ENCODE peak calls at places on chromosomes 5 and 9, in six cellular contexts. One of them, this sample, is unnamed. For H3K79me2, the result is how much of the 10 kb centered on the place peaks cover.

GRCh38 chr9:93254061-93254481 is 70.1 kb downstream of the WNK2 start:
- DNase-seq in HepG2: no peak
- DNase-seq in H1: no peak
- DNase-seq in K562: no peak
- DNase-seq in GM12878: no peak
- DNase-seq in endothelial cell of umbilical vein: no peak
- DNase-seq in this sample: no peak

GRCh38 chr5:119161430-119161829 is 90.5 kb downstream of the DMXL1 start:
- DNase-seq in HepG2: no peak
- DNase-seq in H1: no peak
- DNase-seq in K562: no peak
- DNase-seq in GM12878: no peak
- DNase-seq in endothelial cell of umbilical vein: no peak
- DNase-seq in this sample: no peak

GRCh38 chr5:147822686-147823491 is 8.6 kb downstream of the SPINK1 start:
- DNase-seq in HepG2: peak
- DNase-seq in H1: no peak
- DNase-seq in K562: peak
- DNase-seq in GM12878: peak
- DNase-seq in endothelial cell of umbilical vein: peak
- DNase-seq in this sample: peak

GRCh38 chr5:35067985-35068384 is 20.2 kb upstream of the AGXT2 start:
- DNase-seq in HepG2: no peak
- DNase-seq in H1: no peak
- DNase-seq in K562: no peak
- DNase-seq in GM12878: no peak
- DNase-seq in endothelial cell of umbilical vein: no peak
- DNase-seq in this sample: no peak

GRCh38 chr5:149962040-149962439 is 1.5 kb downstream of the SLC26A2 start:
- DNase-seq in HepG2: peak
- DNase-seq in H1: no peak
- DNase-seq in K562: peak
- DNase-seq in GM12878: no peak
- DNase-seq in endothelial cell of umbilical vein: peak
- DNase-seq in this sample: no peak

GRCh38 chr5:1130218-1130946 is 18.5 kb upstream of the SLC12A7 start:
- DNase-seq in HepG2: no peak
- DNase-seq in H1: no peak
- DNase-seq in K562: no peak
- DNase-seq in GM12878: no peak
- DNase-seq in endothelial cell of umbilical vein: no peak
- DNase-seq in this sample: no peak

GRCh38 chr5:173055722-173055982 is 500 bp upstream of the CREBRF start:
- DNase-seq in HepG2: peak
- DNase-seq in H1: no peak
- DNase-seq in K562: peak
- DNase-seq in GM12878: no peak
- DNase-seq in endothelial cell of umbilical vein: no peak
- DNase-seq in this sample: no peak

GRCh38 chr9:136771907-136772306 is 7.6 kb upstream of the LCN15 start:
- DNase-seq in HepG2: no peak
- DNase-seq in H1: no peak
- DNase-seq in K562: no peak
- DNase-seq in GM12878: no peak
- DNase-seq in endothelial cell of umbilical vein: no peak
- DNase-seq in this sample: no peak

GRCh38 chr5:2894347-2895135 is 143.1 kb upstream of the IRX2 start:
- DNase-seq in HepG2: no peak
- DNase-seq in H1: peak
- DNase-seq in K562: no peak
- DNase-seq in GM12878: no peak
- DNase-seq in endothelial cell of umbilical vein: no peak
- DNase-seq in this sample: no peak

GRCh38 chr9:107144475-107144874 is 138.6 kb upstream of the RAD23B start:
- DNase-seq in HepG2: no peak
- DNase-seq in H1: no peak
- DNase-seq in K562: no peak
- DNase-seq in GM12878: no peak
- DNase-seq in endothelial cell of umbilical vein: no peak
- DNase-seq in this sample: no peak

GRCh38 chr5:77994943-77995342 is 218.8 kb upstream of the TBCA start:
- DNase-seq in HepG2: no peak
- DNase-seq in H1: no peak
- DNase-seq in K562: no peak
- DNase-seq in GM12878: no peak
- DNase-seq in endothelial cell of umbilical vein: no peak
- DNase-seq in this sample: no peak

GRCh38 chr9:135105211-135105745 is 17.8 kb downstream of the OLFM1 start:
- DNase-seq in HepG2: no peak
- DNase-seq in H1: no peak
- DNase-seq in K562: no peak
- DNase-seq in GM12878: no peak
- DNase-seq in endothelial cell of umbilical vein: no peak
- DNase-seq in this sample: no peak

GRCh38 chr5:150575745-150576448 is 64.6 kb upstream of the SYNPO start:
- DNase-seq in HepG2: no peak
- DNase-seq in H1: no peak
- DNase-seq in K562: no peak
- DNase-seq in GM12878: no peak
- DNase-seq in endothelial cell of umbilical vein: no peak
- DNase-seq in this sample: no peak

GRCh38 chr9:101977614-101978210 is 239.3 kb upstream of the GRIN3A start:
- DNase-seq in HepG2: peak
- DNase-seq in H1: no peak
- DNase-seq in K562: peak
- DNase-seq in GM12878: no peak
- DNase-seq in endothelial cell of umbilical vein: peak
- DNase-seq in this sample: peak

GRCh38 chr9:36592801-36593583 is 20.3 kb downstream of the MELK start:
- DNase-seq in HepG2: no peak
- DNase-seq in H1: no peak
- DNase-seq in K562: no peak
- DNase-seq in GM12878: no peak
- DNase-seq in endothelial cell of umbilical vein: peak
- DNase-seq in this sample: no peak
- H3K79me2 ChIP-seq in HepG2: under half
- H3K79me2 ChIP-seq in H1: under half
- H3K79me2 ChIP-seq in K562: under half
- H3K79me2 ChIP-seq in GM12878: under half
- H3K79me2 ChIP-seq in endothelial cell of umbilical vein: under half
- H3K79me2 ChIP-seq in this sample: half or more

GRCh38 chr9:24614070-24614469 is 68.4 kb upstream of the IZUMO3 start:
- DNase-seq in HepG2: no peak
- DNase-seq in H1: no peak
- DNase-seq in K562: no peak
- DNase-seq in GM12878: no peak
- DNase-seq in endothelial cell of umbilical vein: no peak
- DNase-seq in this sample: no peak
- TF ChIP-seq CTCF in HepG2: no peak
- TF ChIP-seq CTCF in H1: peak
- TF ChIP-seq CTCF in K562: no peak
- TF ChIP-seq CTCF in GM12878: no peak
- TF ChIP-seq CTCF in endothelial cell of umbilical vein: no peak
- TF ChIP-seq CTCF in this sample: no peak

GRCh38 chr5:132736853-132737833 is at the start of gene KIF3A:
- DNase-seq in HepG2: peak
- DNase-seq in H1: peak
- DNase-seq in K562: peak
- DNase-seq in GM12878: peak
- DNase-seq in endothelial cell of umbilical vein: peak
- DNase-seq in this sample: peak
- TF ChIP-seq POLR2A in HepG2: peak
- TF ChIP-seq POLR2A in H1: peak
- TF ChIP-seq POLR2A in K562: peak
- TF ChIP-seq POLR2A in GM12878: peak
- TF ChIP-seq POLR2A in endothelial cell of umbilical vein: peak
- TF ChIP-seq POLR2A in this sample: peak

DNA sequence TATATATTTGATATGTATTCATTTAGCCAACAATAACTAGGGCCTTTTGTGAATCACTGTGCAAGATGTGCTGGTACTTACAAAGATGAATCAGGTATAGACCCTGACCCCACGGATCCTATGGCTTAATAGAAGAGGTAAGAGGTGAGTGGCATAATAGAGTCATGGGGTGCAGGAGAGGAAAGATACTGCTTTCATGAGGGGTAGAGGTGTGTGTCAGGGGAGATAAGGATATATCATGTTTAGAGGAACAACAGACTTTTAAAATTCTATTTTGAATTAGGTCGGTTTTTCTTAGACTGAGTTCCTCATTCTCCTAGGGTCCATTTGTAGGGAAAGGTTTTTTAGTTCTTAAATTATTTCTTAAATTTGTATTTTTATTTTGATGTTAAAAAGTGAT is 27.8 kb downstream of the ZCCHC7 start:
- DNase-seq in HepG2: no peak
- DNase-seq in H1: no peak
- DNase-seq in K562: peak
- DNase-seq in GM12878: no peak
- DNase-seq in endothelial cell of umbilical vein: no peak
- DNase-seq in this sample: no peak
- H3K79me2 ChIP-seq in HepG2: under half
- H3K79me2 ChIP-seq in H1: under half
- H3K79me2 ChIP-seq in K562: half or more
- H3K79me2 ChIP-seq in GM12878: half or more
- H3K79me2 ChIP-seq in endothelial cell of umbilical vein: under half
- H3K79me2 ChIP-seq in this sample: half or more

DNA sequence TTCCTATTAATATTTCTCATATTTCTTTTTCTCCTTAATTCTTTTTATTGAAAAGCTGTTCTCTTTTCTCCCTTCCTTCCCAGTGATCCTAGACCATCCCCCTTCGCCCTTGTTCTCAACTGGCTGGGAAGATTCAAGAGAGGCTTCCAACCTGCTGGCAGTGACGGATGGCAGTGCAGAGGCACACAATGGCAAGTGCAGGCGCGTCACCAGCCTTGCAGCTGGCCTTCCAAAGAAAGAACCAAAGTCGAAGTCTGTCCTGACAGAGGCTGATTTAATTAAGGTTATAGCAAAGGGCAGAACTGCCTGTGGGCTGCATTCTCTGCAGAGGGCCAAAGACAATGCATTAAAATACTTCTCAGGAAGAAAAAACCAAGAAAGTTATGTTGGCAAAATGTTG is 7.4 kb downstream of the CEMIP2 start:
- DNase-seq in HepG2: peak
- DNase-seq in H1: no peak
- DNase-seq in K562: no peak
- DNase-seq in GM12878: no peak
- DNase-seq in endothelial cell of umbilical vein: no peak
- DNase-seq in this sample: no peak
- TF ChIP-seq CTCF in HepG2: no peak
- TF ChIP-seq CTCF in H1: no peak
- TF ChIP-seq CTCF in K562: no peak
- TF ChIP-seq CTCF in GM12878: no peak
- TF ChIP-seq CTCF in endothelial cell of umbilical vein: no peak
- TF ChIP-seq CTCF in this sample: no peak

GRCh38 chr9:85940275-85940831 is 593 bp upstream of the NAA35 start:
- DNase-seq in HepG2: no peak
- DNase-seq in H1: no peak
- DNase-seq in K562: no peak
- DNase-seq in GM12878: no peak
- DNase-seq in endothelial cell of umbilical vein: no peak
- DNase-seq in this sample: no peak
- TF ChIP-seq POLR2A in HepG2: peak
- TF ChIP-seq POLR2A in H1: no peak
- TF ChIP-seq POLR2A in K562: peak
- TF ChIP-seq POLR2A in GM12878: peak
- TF ChIP-seq POLR2A in endothelial cell of umbilical vein: peak
- TF ChIP-seq POLR2A in this sample: peak

GRCh38 chr5:134659456-134659855 is 10.9 kb downstream of the SEC24A start:
- DNase-seq in HepG2: no peak
- DNase-seq in H1: no peak
- DNase-seq in K562: no peak
- DNase-seq in GM12878: no peak
- DNase-seq in endothelial cell of umbilical vein: peak
- DNase-seq in this sample: no peak
- H3K79me2 ChIP-seq in HepG2: half or more
- H3K79me2 ChIP-seq in H1: under half
- H3K79me2 ChIP-seq in K562: half or more
- H3K79me2 ChIP-seq in GM12878: half or more
- H3K79me2 ChIP-seq in endothelial cell of umbilical vein: half or more
- H3K79me2 ChIP-seq in this sample: half or more

GRCh38 chr9:34256104-34256503 is 73.0 kb downstream of the KIF24 start:
- DNase-seq in HepG2: no peak
- DNase-seq in H1: no peak
- DNase-seq in K562: no peak
- DNase-seq in GM12878: no peak
- DNase-seq in endothelial cell of umbilical vein: no peak
- DNase-seq in this sample: no peak
- TF ChIP-seq CTCF in HepG2: peak
- TF ChIP-seq CTCF in H1: peak
- TF ChIP-seq CTCF in K562: no peak
- TF ChIP-seq CTCF in GM12878: peak
- TF ChIP-seq CTCF in endothelial cell of umbilical vein: peak
- TF ChIP-seq CTCF in this sample: peak

GRCh38 chr9:87668722-87669121 is 57.2 kb upstream of the CTSL start:
- DNase-seq in HepG2: no peak
- DNase-seq in H1: no peak
- DNase-seq in K562: no peak
- DNase-seq in GM12878: no peak
- DNase-seq in endothelial cell of umbilical vein: no peak
- DNase-seq in this sample: no peak

GRCh38 chr9:87671925-87672324 is 54.0 kb upstream of the CTSL start:
- DNase-seq in HepG2: no peak
- DNase-seq in H1: peak
- DNase-seq in K562: no peak
- DNase-seq in GM12878: no peak
- DNase-seq in endothelial cell of umbilical vein: no peak
- DNase-seq in this sample: no peak

GRCh38 chr9:87671478-87671877 is 54.4 kb upstream of the CTSL start:
- DNase-seq in HepG2: no peak
- DNase-seq in H1: no peak
- DNase-seq in K562: no peak
- DNase-seq in GM12878: no peak
- DNase-seq in endothelial cell of umbilical vein: no peak
- DNase-seq in this sample: no peak

GRCh38 chr9:87672586-87672985 is 53.3 kb upstream of the CTSL start:
- DNase-seq in HepG2: no peak
- DNase-seq in H1: no peak
- DNase-seq in K562: no peak
- DNase-seq in GM12878: no peak
- DNase-seq in endothelial cell of umbilical vein: no peak
- DNase-seq in this sample: no peak

GRCh38 chr9:87670572-87671264 is 55.2 kb upstream of the CTSL start:
- DNase-seq in HepG2: no peak
- DNase-seq in H1: no peak
- DNase-seq in K562: no peak
- DNase-seq in GM12878: no peak
- DNase-seq in endothelial cell of umbilical vein: no peak
- DNase-seq in this sample: no peak
- TF ChIP-seq POLR2A in HepG2: no peak
- TF ChIP-seq POLR2A in H1: no peak
- TF ChIP-seq POLR2A in K562: no peak
- TF ChIP-seq POLR2A in GM12878: no peak
- TF ChIP-seq POLR2A in endothelial cell of umbilical vein: no peak
- TF ChIP-seq POLR2A in this sample: no peak

This sample was measured in HCT116.